ENCODE peak calls at places on chromosomes 4 and X, in six cellular contexts. One of them, this sample, is unnamed.

GRCh38 chrX:110180176-110180927 is 137.5 kb downstream of the AMMECR1 start:
- DNase-seq in GM23248: peak
- DNase-seq in SK-N-SH: no peak
- DNase-seq in astrocyte: peak
- DNase-seq in HCT116: peak
- DNase-seq in IMR-90: peak
- DNase-seq in this sample: no peak

GRCh38 chr4:68581382-68582338 is 5.5 kb upstream of the UGT2B17 start:
- DNase-seq in astrocyte: no peak
- DNase-seq in HCT116: no peak
- DNase-seq in SK-N-SH: no peak
- DNase-seq in GM23248: no peak
- DNase-seq in IMR-90: no peak
- DNase-seq in this sample: no peak

GRCh38 chrX:130878350-130879341 is 24.4 kb downstream of the ENOX2 start:
- DNase-seq in astrocyte: peak
- DNase-seq in IMR-90: peak
- DNase-seq in GM23248: peak
- DNase-seq in HCT116: peak
- DNase-seq in SK-N-SH: no peak
- DNase-seq in this sample: no peak

GRCh38 chr4:40331092-40331824 is 3.9 kb upstream of the CHRNA9 start:
- DNase-seq in GM23248: no peak
- DNase-seq in IMR-90: no peak
- DNase-seq in astrocyte: no peak
- DNase-seq in SK-N-SH: no peak
- DNase-seq in HCT116: no peak
- DNase-seq in this sample: no peak

GRCh38 chrX:132591719-132592275 is 103.0 kb upstream of the MBNL3 start:
- DNase-seq in HCT116: no peak
- DNase-seq in IMR-90: no peak
- DNase-seq in SK-N-SH: no peak
- DNase-seq in astrocyte: no peak
- DNase-seq in GM23248: no peak
- DNase-seq in this sample: no peak

GRCh38 chr4:130336585-130337217 is 1240.7 kb downstream of the C4orf33 start:
- DNase-seq in astrocyte: peak
- DNase-seq in IMR-90: peak
- DNase-seq in GM23248: peak
- DNase-seq in HCT116: peak
- DNase-seq in SK-N-SH: peak
- DNase-seq in this sample: no peak

GRCh38 chr4:4849524-4850193 is 9.8 kb upstream of the MSX1 start:
- DNase-seq in IMR-90: no peak
- DNase-seq in astrocyte: no peak
- DNase-seq in SK-N-SH: no peak
- DNase-seq in GM23248: no peak
- DNase-seq in HCT116: no peak
- DNase-seq in this sample: peak

GRCh38 chrX:2451456-2452316 is 49.1 kb downstream of the DHRSX start:
- DNase-seq in SK-N-SH: no peak
- DNase-seq in IMR-90: peak
- DNase-seq in astrocyte: peak
- DNase-seq in HCT116: peak
- DNase-seq in GM23248: peak
- DNase-seq in this sample: peak

GRCh38 chr4:10589808-10590207 is 94.8 kb downstream of the CLNK start:
- DNase-seq in SK-N-SH: no peak
- DNase-seq in IMR-90: peak
- DNase-seq in GM23248: peak
- DNase-seq in astrocyte: no peak
- DNase-seq in HCT116: no peak
- DNase-seq in this sample: no peak

GRCh38 chrX:129593137-129593536 is 53.1 kb downstream of the OCRL start:
- DNase-seq in GM23248: peak
- DNase-seq in SK-N-SH: no peak
- DNase-seq in astrocyte: no peak
- DNase-seq in HCT116: no peak
- DNase-seq in IMR-90: peak
- DNase-seq in this sample: peak

GRCh38 chrX:24350217-24350616 is 10.2 kb upstream of the SUPT20HL1 start:
- DNase-seq in astrocyte: no peak
- DNase-seq in HCT116: no peak
- DNase-seq in GM23248: no peak
- DNase-seq in IMR-90: no peak
- DNase-seq in SK-N-SH: no peak
- DNase-seq in this sample: no peak

GRCh38 chr4:44447563-44448504 is 775 bp downstream of the KCTD8 start:
- DNase-seq in GM23248: peak
- DNase-seq in astrocyte: peak
- DNase-seq in SK-N-SH: peak
- DNase-seq in IMR-90: no peak
- DNase-seq in HCT116: no peak
- DNase-seq in this sample: peak

GRCh38 chrX:45767021-45767491 is 566.4 kb upstream of the DIPK2B start:
- DNase-seq in astrocyte: peak
- DNase-seq in HCT116: no peak
- DNase-seq in SK-N-SH: no peak
- DNase-seq in GM23248: peak
- DNase-seq in IMR-90: peak
- DNase-seq in this sample: no peak

GRCh38 chr4:9867746-9868425 is 86.5 kb downstream of the DRD5 start:
- DNase-seq in GM23248: no peak
- DNase-seq in astrocyte: no peak
- DNase-seq in HCT116: no peak
- DNase-seq in IMR-90: no peak
- DNase-seq in SK-N-SH: no peak
- DNase-seq in this sample: no peak

GRCh38 chrX:56232221-56233082 is at the start of gene KLF8:
- DNase-seq in SK-N-SH: no peak
- DNase-seq in HCT116: peak
- DNase-seq in GM23248: peak
- DNase-seq in IMR-90: no peak
- DNase-seq in astrocyte: no peak
- DNase-seq in this sample: peak

GRCh38 chrX:24023972-24024664 is 2.9 kb downstream of the KLHL15 start:
- DNase-seq in IMR-90: peak
- DNase-seq in HCT116: no peak
- DNase-seq in SK-N-SH: no peak
- DNase-seq in GM23248: peak
- DNase-seq in astrocyte: no peak
- DNase-seq in this sample: no peak

GRCh38 chr4:130576218-130576617 is 1480.3 kb downstream of the C4orf33 start:
- DNase-seq in GM23248: no peak
- DNase-seq in IMR-90: no peak
- DNase-seq in astrocyte: no peak
- DNase-seq in HCT116: no peak
- DNase-seq in SK-N-SH: peak
- DNase-seq in this sample: no peak

GRCh38 chrX:153476628-153477027 is 6.3 kb upstream of the HAUS7 start:
- DNase-seq in GM23248: peak
- DNase-seq in astrocyte: peak
- DNase-seq in HCT116: no peak
- DNase-seq in SK-N-SH: peak
- DNase-seq in IMR-90: peak
- DNase-seq in this sample: no peak

GRCh38 chrX:68183612-68184214 is 249.6 kb downstream of the OPHN1 start:
- DNase-seq in astrocyte: no peak
- DNase-seq in HCT116: no peak
- DNase-seq in IMR-90: peak
- DNase-seq in GM23248: peak
- DNase-seq in SK-N-SH: peak
- DNase-seq in this sample: no peak

GRCh38 chr4:38930696-38931095 is 63.1 kb downstream of the FAM114A1 start:
- DNase-seq in HCT116: no peak
- DNase-seq in IMR-90: no peak
- DNase-seq in SK-N-SH: peak
- DNase-seq in astrocyte: no peak
- DNase-seq in GM23248: no peak
- DNase-seq in this sample: no peak

GRCh38 chr4:153222162-153222789 is 18.0 kb downstream of the TRIM2 start:
- DNase-seq in HCT116: no peak
- DNase-seq in astrocyte: peak
- DNase-seq in GM23248: peak
- DNase-seq in SK-N-SH: peak
- DNase-seq in IMR-90: peak
- DNase-seq in this sample: peak

GRCh38 chr4:164368894-164369293 is 385.0 kb upstream of the SMIM31 start:
- DNase-seq in GM23248: no peak
- DNase-seq in SK-N-SH: no peak
- DNase-seq in HCT116: no peak
- DNase-seq in astrocyte: no peak
- DNase-seq in IMR-90: no peak
- DNase-seq in this sample: no peak

GRCh38 chr4:25361253-25361652 is 15.8 kb upstream of the ANAPC4 start:
- DNase-seq in SK-N-SH: no peak
- DNase-seq in IMR-90: no peak
- DNase-seq in HCT116: no peak
- DNase-seq in astrocyte: no peak
- DNase-seq in GM23248: no peak
- DNase-seq in this sample: no peak

GRCh38 chr4:83556836-83557235 is 20.9 kb downstream of the GPAT3 start:
- DNase-seq in IMR-90: no peak
- DNase-seq in HCT116: no peak
- DNase-seq in SK-N-SH: no peak
- DNase-seq in GM23248: no peak
- DNase-seq in astrocyte: no peak
- DNase-seq in this sample: no peak

GRCh38 chr4:173125216-173125812 is 43.3 kb upstream of the GALNT7 start:
- DNase-seq in astrocyte: peak
- DNase-seq in HCT116: no peak
- DNase-seq in GM23248: no peak
- DNase-seq in SK-N-SH: no peak
- DNase-seq in IMR-90: no peak
- DNase-seq in this sample: no peak

GRCh38 chr4:81408341-81408740 is 63.4 kb downstream of the RASGEF1B start:
- DNase-seq in astrocyte: no peak
- DNase-seq in GM23248: no peak
- DNase-seq in IMR-90: no peak
- DNase-seq in HCT116: no peak
- DNase-seq in SK-N-SH: no peak
- DNase-seq in this sample: no peak

GRCh38 chr4:132646186-132646585 is 502.9 kb upstream of the PCDH10 start:
- DNase-seq in IMR-90: no peak
- DNase-seq in HCT116: no peak
- DNase-seq in SK-N-SH: no peak
- DNase-seq in astrocyte: no peak
- DNase-seq in GM23248: no peak
- DNase-seq in this sample: no peak

GRCh38 chrX:37796302-37796701 is 16.4 kb downstream of the CYBB start:
- DNase-seq in IMR-90: no peak
- DNase-seq in GM23248: no peak
- DNase-seq in astrocyte: no peak
- DNase-seq in HCT116: no peak
- DNase-seq in SK-N-SH: no peak
- DNase-seq in this sample: no peak

GRCh38 chrX:129653985-129654651 is 638 bp downstream of the APLN start:
- DNase-seq in astrocyte: no peak
- DNase-seq in GM23248: peak
- DNase-seq in SK-N-SH: peak
- DNase-seq in IMR-90: no peak
- DNase-seq in HCT116: no peak
- DNase-seq in this sample: peak

GRCh38 chr4:1223841-1224809 is 24.8 kb downstream of the CTBP1 start:
- DNase-seq in SK-N-SH: no peak
- DNase-seq in astrocyte: no peak
- DNase-seq in HCT116: no peak
- DNase-seq in GM23248: no peak
- DNase-seq in IMR-90: no peak
- DNase-seq in this sample: no peak
- H3K9ac ChIP-seq in SK-N-SH: no peak
- H3K9ac ChIP-seq in astrocyte: no peak
- H3K9ac ChIP-seq in HCT116: no peak
- H3K9ac ChIP-seq in GM23248: no peak
- H3K9ac ChIP-seq in IMR-90: no peak
- H3K9ac ChIP-seq in this sample: no peak

GRCh38 chr4:86934772-86935498 is at the start of gene AFF1:
- DNase-seq in astrocyte: peak
- DNase-seq in HCT116: peak
- DNase-seq in SK-N-SH: peak
- DNase-seq in IMR-90: peak
- DNase-seq in GM23248: peak
- DNase-seq in this sample: peak
- H3K27ac ChIP-seq in astrocyte: peak
- H3K27ac ChIP-seq in HCT116: peak
- H3K27ac ChIP-seq in SK-N-SH: peak
- H3K27ac ChIP-seq in IMR-90: peak
- H3K27ac ChIP-seq in GM23248: peak
- H3K27ac ChIP-seq in this sample: peak

DNA sequence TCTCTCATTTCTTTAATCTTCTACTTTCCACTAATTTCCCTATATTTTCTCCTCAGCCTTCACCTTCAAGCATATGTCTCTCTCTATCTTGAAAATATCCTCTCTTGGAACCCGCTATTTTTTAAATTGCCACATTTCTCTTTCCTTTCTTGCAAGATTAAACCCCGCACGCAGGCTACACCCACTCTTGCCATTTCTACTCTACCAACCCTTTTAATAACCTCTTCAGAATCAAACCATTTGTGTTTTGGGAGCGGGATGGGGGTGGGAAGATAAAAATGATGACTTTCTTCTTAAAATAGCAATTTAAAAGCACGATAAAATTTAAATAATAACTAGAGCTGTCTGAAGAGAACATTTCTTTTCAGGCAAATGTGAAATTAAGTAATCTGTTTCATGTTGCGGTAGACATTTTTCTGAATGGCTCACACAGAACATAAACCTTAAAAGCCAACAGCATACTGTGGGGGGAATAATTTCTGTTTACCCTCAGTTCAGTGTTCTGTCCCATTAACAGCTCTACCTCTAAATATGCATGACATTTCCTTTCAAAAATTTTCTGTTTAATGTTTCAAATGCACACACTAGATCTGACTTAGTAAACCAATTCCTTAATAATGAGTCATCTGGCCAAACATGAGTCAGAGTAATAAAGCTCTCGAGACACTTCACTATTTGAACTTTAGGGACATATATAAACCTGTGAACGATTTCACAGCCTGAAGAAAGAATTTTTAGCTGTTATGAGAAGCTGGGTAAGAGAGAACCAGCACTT is 20.5 kb downstream of the ARSJ start:
- DNase-seq in SK-N-SH: no peak
- DNase-seq in IMR-90: peak
- DNase-seq in HCT116: peak
- DNase-seq in GM23248: peak
- DNase-seq in astrocyte: peak
- DNase-seq in this sample: no peak
- H3K9ac ChIP-seq in SK-N-SH: peak
- H3K9ac ChIP-seq in IMR-90: peak
- H3K9ac ChIP-seq in HCT116: peak
- H3K9ac ChIP-seq in GM23248: peak
- H3K9ac ChIP-seq in astrocyte: peak
- H3K9ac ChIP-seq in this sample: no peak

DNA sequence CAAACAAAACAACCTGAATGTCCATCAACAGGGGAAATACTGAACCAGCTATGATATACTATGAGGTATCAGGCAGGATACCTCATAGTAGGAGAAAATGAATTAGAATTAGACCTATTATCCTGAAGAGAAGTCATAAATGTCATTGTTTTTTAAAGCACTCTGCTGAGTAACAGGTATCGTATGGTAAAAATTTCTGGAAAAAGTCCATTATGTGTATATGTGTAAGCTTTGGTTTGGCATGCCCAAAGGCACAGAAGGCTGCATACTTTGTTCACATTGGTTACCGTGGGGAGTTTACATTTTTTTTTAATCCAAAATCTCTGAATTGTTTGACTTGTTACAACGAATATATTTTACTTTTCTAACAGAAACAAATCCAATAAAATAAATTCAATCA is 70.5 kb downstream of the RPS3A start:
- DNase-seq in SK-N-SH: peak
- DNase-seq in astrocyte: peak
- DNase-seq in IMR-90: peak
- DNase-seq in GM23248: peak
- DNase-seq in HCT116: no peak
- DNase-seq in this sample: no peak
- H3K27ac ChIP-seq in SK-N-SH: peak
- H3K27ac ChIP-seq in astrocyte: peak
- H3K27ac ChIP-seq in IMR-90: no peak
- H3K27ac ChIP-seq in GM23248: peak
- H3K27ac ChIP-seq in HCT116: no peak
- H3K27ac ChIP-seq in this sample: no peak

This sample was measured in endodermal cell.